ENCODE peak calls at places on chromosome 7, in eight cellular contexts. One of them, this sample, is unnamed.
A peak's percentile ranks its signal among the peaks of the same experiment; 100 is the strongest.

GRCh38 chr7:1666779-1667565 is 3.1 kb upstream of the ELFN1 start:
- DNase-seq in Panc1: no peak
- DNase-seq in stomach: no peak
- DNase-seq in GM12891: no peak
- DNase-seq in breast epithelium: no peak
- DNase-seq in HCT116: no peak
- DNase-seq in GM12878: no peak
- DNase-seq in SK-N-SH: peak; percentile 86
- DNase-seq in this sample: peak; percentile 74

GRCh38 chr7:28922618-28923331 is 35.4 kb downstream of the TRIL start:
- DNase-seq in breast epithelium: peak; percentile 44
- DNase-seq in GM12878: no peak
- DNase-seq in HCT116: peak; percentile 72
- DNase-seq in SK-N-SH: peak; percentile 65
- DNase-seq in stomach: peak; percentile 74
- DNase-seq in Panc1: no peak
- DNase-seq in GM12891: no peak
- DNase-seq in this sample: peak; percentile 84

GRCh38 chr7:125563964-125564529 is 634.4 kb upstream of the POT1 start:
- DNase-seq in GM12878: no peak
- DNase-seq in stomach: no peak
- DNase-seq in GM12891: no peak
- DNase-seq in breast epithelium: no peak
- DNase-seq in Panc1: no peak
- DNase-seq in HCT116: no peak
- DNase-seq in SK-N-SH: no peak
- DNase-seq in this sample: no peak

GRCh38 chr7:87219545-87220025 is at the start of gene TMEM243:
- DNase-seq in stomach: peak; percentile 79
- DNase-seq in Panc1: no peak
- DNase-seq in breast epithelium: peak; percentile 62
- DNase-seq in GM12891: peak; percentile 71
- DNase-seq in GM12878: peak; percentile 45
- DNase-seq in SK-N-SH: peak; percentile 88
- DNase-seq in HCT116: no peak
- DNase-seq in this sample: peak; percentile 90

GRCh38 chr7:51233375-51233774 is 83.2 kb downstream of the COBL start:
- DNase-seq in GM12878: no peak
- DNase-seq in HCT116: no peak
- DNase-seq in breast epithelium: no peak
- DNase-seq in stomach: no peak
- DNase-seq in Panc1: no peak
- DNase-seq in SK-N-SH: no peak
- DNase-seq in GM12891: no peak
- DNase-seq in this sample: no peak

GRCh38 chr7:6430974-6431373 is 16.8 kb downstream of the DAGLB start:
- DNase-seq in Panc1: no peak
- DNase-seq in SK-N-SH: no peak
- DNase-seq in GM12891: no peak
- DNase-seq in HCT116: no peak
- DNase-seq in breast epithelium: no peak
- DNase-seq in stomach: no peak
- DNase-seq in GM12878: no peak
- DNase-seq in this sample: no peak

GRCh38 chr7:130896898-130897514 is 163.0 kb upstream of the KLF14 start:
- DNase-seq in SK-N-SH: peak; percentile 86
- DNase-seq in HCT116: peak; percentile 86
- DNase-seq in GM12878: no peak
- DNase-seq in GM12891: peak; percentile 52
- DNase-seq in Panc1: no peak
- DNase-seq in stomach: peak; percentile 71
- DNase-seq in breast epithelium: no peak
- DNase-seq in this sample: peak; percentile 88

GRCh38 chr7:34066968-34067367 is 161.6 kb downstream of the BMPER start:
- DNase-seq in GM12891: no peak
- DNase-seq in SK-N-SH: no peak
- DNase-seq in HCT116: no peak
- DNase-seq in GM12878: no peak
- DNase-seq in stomach: no peak
- DNase-seq in Panc1: no peak
- DNase-seq in breast epithelium: no peak
- DNase-seq in this sample: no peak

GRCh38 chr7:361680-362415 is 71.9 kb downstream of the FOXL3 start:
- DNase-seq in breast epithelium: no peak
- DNase-seq in GM12891: no peak
- DNase-seq in HCT116: no peak
- DNase-seq in stomach: no peak
- DNase-seq in Panc1: no peak
- DNase-seq in SK-N-SH: no peak
- DNase-seq in GM12878: no peak
- DNase-seq in this sample: no peak

GRCh38 chr7:389911-390601 is 100.1 kb downstream of the FOXL3 start:
- DNase-seq in breast epithelium: no peak
- DNase-seq in Panc1: no peak
- DNase-seq in GM12891: no peak
- DNase-seq in stomach: peak; percentile 24
- DNase-seq in SK-N-SH: no peak
- DNase-seq in GM12878: no peak
- DNase-seq in HCT116: no peak
- DNase-seq in this sample: peak; percentile 49

GRCh38 chr7:106059556-106059955 is 52.6 kb downstream of the SYPL1 start:
- DNase-seq in breast epithelium: no peak
- DNase-seq in Panc1: no peak
- DNase-seq in GM12878: no peak
- DNase-seq in GM12891: no peak
- DNase-seq in stomach: peak; percentile 2
- DNase-seq in HCT116: no peak
- DNase-seq in SK-N-SH: no peak
- DNase-seq in this sample: no peak

GRCh38 chr7:38463277-38464224 is 167.6 kb downstream of the AMPH start:
- DNase-seq in Panc1: no peak
- DNase-seq in SK-N-SH: no peak
- DNase-seq in HCT116: no peak
- DNase-seq in breast epithelium: no peak
- DNase-seq in stomach: peak; percentile 44
- DNase-seq in GM12891: peak; percentile 18
- DNase-seq in GM12878: peak; percentile 61
- DNase-seq in this sample: no peak

GRCh38 chr7:66839814-66840213 is 81.2 kb upstream of the TMEM248 start:
- DNase-seq in HCT116: no peak
- DNase-seq in SK-N-SH: no peak
- DNase-seq in GM12878: no peak
- DNase-seq in breast epithelium: no peak
- DNase-seq in GM12891: no peak
- DNase-seq in Panc1: no peak
- DNase-seq in stomach: no peak
- DNase-seq in this sample: no peak

GRCh38 chr7:30285531-30286284 is 1.3 kb downstream of the ZNRF2 start:
- DNase-seq in SK-N-SH: peak; percentile 73
- DNase-seq in HCT116: no peak
- DNase-seq in GM12891: no peak
- DNase-seq in breast epithelium: no peak
- DNase-seq in Panc1: no peak
- DNase-seq in stomach: peak; percentile 46
- DNase-seq in GM12878: no peak
- DNase-seq in this sample: peak; percentile 67
- TF ChIP-seq POLR2AphosphoS5 in SK-N-SH: no peak
- TF ChIP-seq POLR2AphosphoS5 in HCT116: no peak
- TF ChIP-seq POLR2AphosphoS5 in GM12891: no peak
- TF ChIP-seq POLR2AphosphoS5 in breast epithelium: no peak
- TF ChIP-seq POLR2AphosphoS5 in Panc1: no peak
- TF ChIP-seq POLR2AphosphoS5 in stomach: peak; percentile 33
- TF ChIP-seq POLR2AphosphoS5 in GM12878: no peak
- TF ChIP-seq POLR2AphosphoS5 in this sample: no peak

GRCh38 chr7:112634107-112634506 is 153.3 kb downstream of the LSMEM1 start:
- DNase-seq in GM12891: no peak
- DNase-seq in HCT116: no peak
- DNase-seq in SK-N-SH: no peak
- DNase-seq in breast epithelium: no peak
- DNase-seq in Panc1: no peak
- DNase-seq in GM12878: no peak
- DNase-seq in stomach: no peak
- DNase-seq in this sample: no peak

GRCh38 chr7:112635742-112636141 is 154.5 kb downstream of the TMEM168 start:
- DNase-seq in SK-N-SH: no peak
- DNase-seq in GM12891: no peak
- DNase-seq in stomach: no peak
- DNase-seq in HCT116: no peak
- DNase-seq in Panc1: no peak
- DNase-seq in breast epithelium: no peak
- DNase-seq in GM12878: no peak
- DNase-seq in this sample: no peak

DNA sequence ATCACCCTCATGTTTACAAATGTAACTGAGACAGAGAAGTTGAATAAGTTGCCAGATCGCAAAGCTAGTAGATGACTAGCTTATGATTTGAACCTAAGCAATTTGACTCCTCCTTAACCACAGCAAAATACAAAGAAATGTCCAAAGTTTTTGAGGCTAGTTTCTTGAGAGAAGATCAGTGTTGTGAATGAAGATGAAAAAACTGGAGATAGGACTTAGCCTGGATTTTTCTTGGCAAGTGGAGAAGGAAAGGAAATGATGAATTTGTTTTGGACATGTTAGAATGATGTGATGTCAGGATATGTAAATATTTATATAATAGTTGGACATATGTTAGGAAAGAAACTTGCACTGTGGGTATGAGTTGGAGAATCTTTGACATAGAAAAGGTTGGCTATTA is 149.8 kb downstream of the LSMEM1 start:
- DNase-seq in GM12878: no peak
- DNase-seq in SK-N-SH: no peak
- DNase-seq in breast epithelium: no peak
- DNase-seq in HCT116: no peak
- DNase-seq in stomach: no peak
- DNase-seq in Panc1: peak; percentile 25
- DNase-seq in GM12891: no peak
- DNase-seq in this sample: no peak
- TF ChIP-seq POLR2AphosphoS5 in GM12878: no peak
- TF ChIP-seq POLR2AphosphoS5 in SK-N-SH: no peak
- TF ChIP-seq POLR2AphosphoS5 in breast epithelium: no peak
- TF ChIP-seq POLR2AphosphoS5 in HCT116: no peak
- TF ChIP-seq POLR2AphosphoS5 in stomach: no peak
- TF ChIP-seq POLR2AphosphoS5 in Panc1: no peak
- TF ChIP-seq POLR2AphosphoS5 in GM12891: no peak
- TF ChIP-seq POLR2AphosphoS5 in this sample: no peak

DNA sequence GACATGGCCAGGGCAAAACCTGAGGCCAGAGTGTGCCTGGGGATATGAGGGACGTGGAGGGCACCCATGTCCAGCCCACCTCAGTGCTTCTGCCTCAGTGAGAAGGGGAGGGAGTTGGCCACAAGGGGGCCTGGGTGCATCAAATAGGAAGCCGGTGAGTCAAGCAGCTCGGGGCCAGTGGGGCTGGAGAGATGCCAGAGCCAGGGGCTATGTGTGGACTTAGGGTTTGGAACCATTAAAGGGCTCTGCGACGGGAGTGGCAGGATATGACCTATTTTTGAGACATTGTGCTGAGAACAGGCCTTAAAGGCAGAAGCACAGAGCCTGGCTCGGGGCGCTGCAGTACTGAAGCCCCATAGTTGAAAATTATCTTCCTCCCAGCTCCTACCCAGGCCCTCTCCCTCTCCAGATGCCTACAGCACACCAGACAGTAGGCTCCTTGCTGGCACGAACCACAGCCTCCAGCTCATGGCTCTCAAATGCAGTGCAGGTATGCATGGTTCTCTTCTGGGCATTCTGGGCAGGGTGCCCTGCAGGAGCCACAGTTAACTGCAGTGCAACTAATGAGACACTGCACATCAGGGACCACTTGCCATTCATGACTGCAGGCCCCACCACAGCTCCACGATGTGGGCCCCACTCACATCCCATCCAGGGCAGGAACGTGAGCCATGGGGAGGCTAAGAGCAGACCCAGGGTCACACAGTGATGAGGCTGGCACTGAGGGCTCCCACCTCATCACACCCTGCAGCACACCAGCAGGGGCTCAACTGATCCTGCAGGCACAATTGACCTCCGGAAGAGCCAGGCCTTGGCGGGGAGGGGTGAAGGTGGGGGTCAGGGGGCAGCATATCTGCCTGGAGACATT is 7.2 kb upstream of the PGAM2 start:
- DNase-seq in GM12878: no peak
- DNase-seq in HCT116: peak; percentile 48
- DNase-seq in Panc1: no peak
- DNase-seq in SK-N-SH: peak; percentile 93
- DNase-seq in GM12891: peak; percentile 53
- DNase-seq in breast epithelium: peak; percentile 56
- DNase-seq in stomach: peak; percentile 65
- DNase-seq in this sample: peak; percentile 91
- TF ChIP-seq POLR2AphosphoS5 in GM12878: no peak
- TF ChIP-seq POLR2AphosphoS5 in HCT116: peak; percentile 48
- TF ChIP-seq POLR2AphosphoS5 in Panc1: peak; percentile 34
- TF ChIP-seq POLR2AphosphoS5 in SK-N-SH: no peak
- TF ChIP-seq POLR2AphosphoS5 in GM12891: peak; percentile 64
- TF ChIP-seq POLR2AphosphoS5 in breast epithelium: no peak
- TF ChIP-seq POLR2AphosphoS5 in stomach: no peak
- TF ChIP-seq POLR2AphosphoS5 in this sample: no peak

DNA sequence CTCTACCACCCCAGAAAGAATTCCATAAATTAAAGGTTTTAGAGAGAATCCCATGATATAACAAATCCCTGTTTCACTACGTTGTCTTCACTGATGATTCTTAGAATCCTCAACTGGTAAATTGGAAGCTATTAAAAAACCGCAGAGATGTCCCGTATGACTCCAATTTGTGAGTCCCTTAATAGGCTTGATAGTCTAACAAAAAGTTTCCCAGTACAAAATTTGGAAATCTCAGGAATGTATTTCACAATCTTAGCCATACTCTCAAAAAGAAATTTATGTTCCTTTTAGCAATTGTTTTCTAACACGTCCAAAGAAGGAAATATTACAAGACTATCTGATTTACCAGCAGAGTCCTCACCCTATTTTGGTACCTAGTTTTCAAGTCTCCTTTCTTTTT is 2.5 kb downstream of the TES start:
- DNase-seq in GM12891: no peak
- DNase-seq in SK-N-SH: no peak
- DNase-seq in stomach: no peak
- DNase-seq in GM12878: no peak
- DNase-seq in Panc1: no peak
- DNase-seq in breast epithelium: no peak
- DNase-seq in HCT116: no peak
- DNase-seq in this sample: no peak
- TF ChIP-seq POLR2AphosphoS5 in GM12891: no peak
- TF ChIP-seq POLR2AphosphoS5 in SK-N-SH: no peak
- TF ChIP-seq POLR2AphosphoS5 in stomach: peak; percentile 23
- TF ChIP-seq POLR2AphosphoS5 in GM12878: no peak
- TF ChIP-seq POLR2AphosphoS5 in Panc1: no peak
- TF ChIP-seq POLR2AphosphoS5 in breast epithelium: no peak
- TF ChIP-seq POLR2AphosphoS5 in HCT116: no peak
- TF ChIP-seq POLR2AphosphoS5 in this sample: no peak

GRCh38 chr7:149547126-149547525 is 49.5 kb upstream of the ZNF746 start:
- DNase-seq in breast epithelium: no peak
- DNase-seq in Panc1: no peak
- DNase-seq in stomach: no peak
- DNase-seq in GM12891: no peak
- DNase-seq in GM12878: no peak
- DNase-seq in HCT116: no peak
- DNase-seq in SK-N-SH: no peak
- DNase-seq in this sample: no peak
- TF ChIP-seq POLR2AphosphoS5 in breast epithelium: no peak
- TF ChIP-seq POLR2AphosphoS5 in Panc1: no peak
- TF ChIP-seq POLR2AphosphoS5 in stomach: no peak
- TF ChIP-seq POLR2AphosphoS5 in GM12891: no peak
- TF ChIP-seq POLR2AphosphoS5 in GM12878: no peak
- TF ChIP-seq POLR2AphosphoS5 in HCT116: no peak
- TF ChIP-seq POLR2AphosphoS5 in SK-N-SH: no peak
- TF ChIP-seq POLR2AphosphoS5 in this sample: no peak

This sample was measured in suprapubic skin.